ENCODE peak calls at places on chromosomes 13 and 19, in nine cellular contexts. One of them, this sample, is unnamed.

GRCh38 chr19:11138659-11139526 is 16.7 kb downstream of the SPC24 start:
- DNase-seq in adrenal gland: peak; percentile 95
- DNase-seq in sigmoid colon: peak; percentile 94
- DNase-seq in Peyer's patch: peak; percentile 66
- DNase-seq in uterus: peak; percentile 89
- DNase-seq in transverse colon: peak; percentile 62
- DNase-seq in stomach: peak; percentile 68
- DNase-seq in A549: peak; percentile 69
- DNase-seq in IMR-90: peak; percentile 77
- DNase-seq in this sample: peak; percentile 61

GRCh38 chr19:2722541-2723344 is 1.6 kb upstream of the DIRAS1 start:
- DNase-seq in adrenal gland: peak; percentile 93
- DNase-seq in sigmoid colon: peak; percentile 86
- DNase-seq in Peyer's patch: no peak
- DNase-seq in uterus: peak; percentile 82
- DNase-seq in transverse colon: peak; percentile 35
- DNase-seq in stomach: peak; percentile 78
- DNase-seq in A549: peak; percentile 67
- DNase-seq in IMR-90: peak; percentile 74
- DNase-seq in this sample: peak; percentile 64

GRCh38 chr19:38514812-38515633 is 81.5 kb downstream of the RYR1 start:
- DNase-seq in adrenal gland: peak; percentile 69
- DNase-seq in sigmoid colon: peak; percentile 73
- DNase-seq in Peyer's patch: peak; percentile 80
- DNase-seq in uterus: peak; percentile 61
- DNase-seq in transverse colon: peak; percentile 64
- DNase-seq in stomach: peak; percentile 72
- DNase-seq in A549: peak; percentile 98
- DNase-seq in IMR-90: peak; percentile 37
- DNase-seq in this sample: peak; percentile 73

GRCh38 chr13:21529102-21529893 is 70.2 kb upstream of the ZDHHC20 start:
- DNase-seq in adrenal gland: no peak
- DNase-seq in sigmoid colon: no peak
- DNase-seq in Peyer's patch: no peak
- DNase-seq in uterus: no peak
- DNase-seq in transverse colon: no peak
- DNase-seq in stomach: no peak
- DNase-seq in A549: no peak
- DNase-seq in IMR-90: no peak
- DNase-seq in this sample: no peak

GRCh38 chr19:57803265-57803593 is 11.5 kb downstream of the ZNF552 start:
- DNase-seq in adrenal gland: no peak
- DNase-seq in sigmoid colon: no peak
- DNase-seq in Peyer's patch: no peak
- DNase-seq in uterus: no peak
- DNase-seq in transverse colon: no peak
- DNase-seq in stomach: no peak
- DNase-seq in A549: no peak
- DNase-seq in IMR-90: no peak
- DNase-seq in this sample: no peak

GRCh38 chr13:90690458-90691063 is 656.9 kb upstream of the MIR17HG start:
- DNase-seq in adrenal gland: no peak
- DNase-seq in sigmoid colon: no peak
- DNase-seq in Peyer's patch: no peak
- DNase-seq in uterus: no peak
- DNase-seq in transverse colon: no peak
- DNase-seq in stomach: no peak
- DNase-seq in A549: no peak
- DNase-seq in IMR-90: peak; percentile 15
- DNase-seq in this sample: peak; percentile 3

GRCh38 chr13:94345374-94346195 is 133.9 kb downstream of the DCT start:
- DNase-seq in adrenal gland: no peak
- DNase-seq in sigmoid colon: no peak
- DNase-seq in Peyer's patch: no peak
- DNase-seq in uterus: no peak
- DNase-seq in transverse colon: no peak
- DNase-seq in stomach: no peak
- DNase-seq in A549: no peak
- DNase-seq in IMR-90: peak; percentile 44
- DNase-seq in this sample: no peak

GRCh38 chr13:36248700-36249099 is 34.3 kb upstream of the SOHLH2 start:
- DNase-seq in adrenal gland: no peak
- DNase-seq in sigmoid colon: no peak
- DNase-seq in Peyer's patch: no peak
- DNase-seq in uterus: no peak
- DNase-seq in transverse colon: no peak
- DNase-seq in stomach: no peak
- DNase-seq in A549: no peak
- DNase-seq in IMR-90: no peak
- DNase-seq in this sample: no peak

GRCh38 chr13:93233997-93234416 is 7.4 kb downstream of the GPC6 start:
- DNase-seq in adrenal gland: no peak
- DNase-seq in sigmoid colon: no peak
- DNase-seq in Peyer's patch: no peak
- DNase-seq in uterus: no peak
- DNase-seq in transverse colon: no peak
- DNase-seq in stomach: no peak
- DNase-seq in A549: no peak
- DNase-seq in IMR-90: no peak
- DNase-seq in this sample: no peak

GRCh38 chr13:41383400-41383799 is 72.3 kb downstream of the NAA16 start:
- DNase-seq in adrenal gland: no peak
- DNase-seq in sigmoid colon: no peak
- DNase-seq in Peyer's patch: no peak
- DNase-seq in uterus: no peak
- DNase-seq in transverse colon: no peak
- DNase-seq in stomach: no peak
- DNase-seq in A549: no peak
- DNase-seq in IMR-90: peak; percentile 61
- DNase-seq in this sample: no peak

GRCh38 chr13:51148952-51149573 is 38.0 kb upstream of the C13orf42 start:
- DNase-seq in adrenal gland: peak; percentile 59
- DNase-seq in sigmoid colon: no peak
- DNase-seq in Peyer's patch: no peak
- DNase-seq in uterus: peak; percentile 38
- DNase-seq in transverse colon: peak; percentile 11
- DNase-seq in stomach: no peak
- DNase-seq in A549: no peak
- DNase-seq in IMR-90: peak; percentile 45
- DNase-seq in this sample: peak; percentile 51

GRCh38 chr19:27779953-27780352 is 1433.0 kb downstream of the UQCRFS1 start:
- DNase-seq in adrenal gland: no peak
- DNase-seq in sigmoid colon: no peak
- DNase-seq in Peyer's patch: no peak
- DNase-seq in uterus: no peak
- DNase-seq in transverse colon: no peak
- DNase-seq in stomach: no peak
- DNase-seq in A549: no peak
- DNase-seq in IMR-90: no peak
- DNase-seq in this sample: no peak

GRCh38 chr13:65889368-65889767 is 1340.8 kb downstream of the PCDH9 start:
- DNase-seq in adrenal gland: no peak
- DNase-seq in sigmoid colon: no peak
- DNase-seq in Peyer's patch: no peak
- DNase-seq in uterus: no peak
- DNase-seq in transverse colon: no peak
- DNase-seq in stomach: no peak
- DNase-seq in A549: no peak
- DNase-seq in IMR-90: peak; percentile 47
- DNase-seq in this sample: no peak

DNA sequence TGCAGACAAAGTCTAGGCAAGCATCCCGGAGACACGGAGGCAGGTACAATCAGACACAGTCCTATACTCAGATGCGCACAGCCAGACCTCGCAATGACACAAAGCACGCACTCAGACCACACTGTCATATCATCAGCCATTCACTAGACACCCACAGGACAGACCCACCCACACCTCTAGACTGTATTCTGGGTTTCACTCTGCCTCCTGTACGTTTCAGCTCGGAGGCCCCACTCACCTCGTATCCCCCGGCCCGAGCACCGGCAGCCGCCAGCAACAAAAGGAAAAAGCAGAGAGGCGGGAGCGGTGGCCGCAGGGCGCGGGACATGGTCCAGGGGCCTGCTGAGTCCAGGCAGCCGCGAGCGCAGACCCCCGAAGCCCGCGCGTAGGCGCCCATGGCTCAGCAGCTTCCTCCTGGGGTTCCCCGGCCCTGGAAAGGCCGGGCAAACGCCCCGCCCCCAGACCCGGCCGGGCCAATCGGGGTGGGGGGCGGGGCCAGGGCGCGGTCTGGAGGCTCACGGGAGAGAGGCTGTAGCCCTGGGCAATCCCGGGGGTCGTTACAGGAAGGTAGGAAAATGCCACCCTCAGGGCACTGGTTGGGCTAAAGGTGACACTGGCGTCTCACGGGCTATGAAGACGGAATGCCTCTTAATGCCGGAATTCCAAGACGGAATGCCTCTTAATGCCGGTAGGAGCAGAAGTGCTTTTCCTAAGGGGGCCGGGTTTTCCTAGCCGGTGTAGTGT is at the start of the genes MAN2B1 and WDR83:
- DNase-seq in adrenal gland: peak; percentile 59
- DNase-seq in sigmoid colon: peak; percentile 83
- DNase-seq in Peyer's patch: peak; percentile 90
- DNase-seq in uterus: peak; percentile 75
- DNase-seq in transverse colon: peak; percentile 83
- DNase-seq in stomach: peak; percentile 81
- DNase-seq in A549: peak; percentile 73
- DNase-seq in IMR-90: peak; percentile 52
- DNase-seq in this sample: peak; percentile 76
- H3K27ac ChIP-seq in adrenal gland: peak within 1 kb of the TSS; percentile 8
- H3K27ac ChIP-seq in sigmoid colon: peak within 1 kb of the TSS; percentile 73
- H3K27ac ChIP-seq in Peyer's patch: peak within 1 kb of the TSS; percentile 96
- H3K27ac ChIP-seq in uterus: peak within 1 kb of the TSS; percentile 76
- H3K27ac ChIP-seq in transverse colon: peak within 1 kb of the TSS; percentile 80
- H3K27ac ChIP-seq in stomach: peak within 1 kb of the TSS; percentile 85
- H3K27ac ChIP-seq in A549: peak within 1 kb of the TSS; percentile 86
- H3K27ac ChIP-seq in IMR-90: peak within 1 kb of the TSS; percentile 71
- H3K27ac ChIP-seq in this sample: peak within 1 kb of the TSS; percentile 69

DNA sequence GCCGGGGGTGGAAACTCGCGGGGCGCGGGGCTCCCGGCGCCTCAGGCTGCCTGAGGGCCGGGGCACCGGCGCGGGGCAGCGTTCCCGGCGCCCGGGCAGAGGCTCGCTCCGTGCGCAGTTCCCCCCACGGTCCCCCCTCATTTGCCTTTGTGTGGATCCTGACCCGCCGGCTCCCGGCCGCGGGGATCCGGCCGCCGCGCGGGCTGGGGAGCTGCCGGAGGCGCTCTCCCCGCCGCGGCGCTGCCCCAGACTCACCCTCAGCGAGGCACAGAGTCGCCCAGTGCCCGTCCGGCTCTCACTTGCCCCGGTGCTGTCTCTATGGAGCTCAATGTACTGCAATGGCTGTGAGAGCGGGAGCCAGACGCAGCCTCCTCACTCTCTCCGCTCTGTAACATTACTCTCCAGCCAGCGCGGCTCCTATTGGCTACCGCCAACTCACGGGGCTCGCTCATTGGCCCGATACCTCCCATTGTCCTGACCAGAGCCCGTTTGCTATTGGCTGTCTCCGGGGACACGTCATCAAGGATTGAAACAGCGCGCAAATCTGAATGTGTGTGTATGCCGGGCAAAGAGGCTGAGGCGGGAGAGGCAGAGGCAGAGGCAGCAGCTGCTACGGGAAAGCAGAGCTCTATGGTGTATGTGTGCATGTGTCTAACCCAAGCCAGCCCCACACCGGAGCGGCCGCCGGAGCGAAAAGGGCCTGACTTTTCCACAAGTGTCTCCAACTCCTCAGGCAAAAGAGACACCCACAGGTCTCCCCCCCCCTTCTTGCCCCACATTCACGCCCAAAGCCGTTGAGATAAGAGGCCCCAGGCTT is at the start of gene HMGB1:
- DNase-seq in adrenal gland: peak; percentile 99
- DNase-seq in sigmoid colon: peak; percentile 99
- DNase-seq in Peyer's patch: peak; percentile 97
- DNase-seq in uterus: peak; percentile 97
- DNase-seq in transverse colon: peak; percentile 98
- DNase-seq in stomach: peak; percentile 99
- DNase-seq in A549: peak; percentile 92
- DNase-seq in IMR-90: peak; percentile 99
- DNase-seq in this sample: peak; percentile 99
- TF ChIP-seq POLR2A in adrenal gland: peak; percentile 100
- TF ChIP-seq POLR2A in sigmoid colon: peak; percentile 98
- TF ChIP-seq POLR2A in Peyer's patch: peak; percentile 99
- TF ChIP-seq POLR2A in uterus: peak; percentile 100
- TF ChIP-seq POLR2A in transverse colon: peak; percentile 99
- TF ChIP-seq POLR2A in stomach: no peak
- TF ChIP-seq POLR2A in A549: peak; percentile 50
- TF ChIP-seq POLR2A in IMR-90: peak; percentile 93
- TF ChIP-seq POLR2A in this sample: peak; percentile 99

GRCh38 chr19:575527-576506 is 3.4 kb downstream of the BSG start:
- DNase-seq in adrenal gland: peak; percentile 86
- DNase-seq in sigmoid colon: peak; percentile 87
- DNase-seq in Peyer's patch: no peak
- DNase-seq in uterus: peak; percentile 47
- DNase-seq in transverse colon: no peak
- DNase-seq in stomach: peak; percentile 81
- DNase-seq in A549: no peak
- DNase-seq in IMR-90: peak; percentile 37
- DNase-seq in this sample: peak; percentile 28
- H3K27ac ChIP-seq in adrenal gland: peak overlapping the region; percentile 94
- H3K27ac ChIP-seq in sigmoid colon: peak overlapping the region; percentile 98
- H3K27ac ChIP-seq in Peyer's patch: no peak overlapping the region
- H3K27ac ChIP-seq in uterus: peak overlapping the region; percentile 49
- H3K27ac ChIP-seq in transverse colon: peak overlapping the region; percentile 5
- H3K27ac ChIP-seq in stomach: peak overlapping the region; percentile 93
- H3K27ac ChIP-seq in A549: peak overlapping the region; percentile 100
- H3K27ac ChIP-seq in IMR-90: no peak overlapping the region
- H3K27ac ChIP-seq in this sample: peak overlapping the region; percentile 15

DNA sequence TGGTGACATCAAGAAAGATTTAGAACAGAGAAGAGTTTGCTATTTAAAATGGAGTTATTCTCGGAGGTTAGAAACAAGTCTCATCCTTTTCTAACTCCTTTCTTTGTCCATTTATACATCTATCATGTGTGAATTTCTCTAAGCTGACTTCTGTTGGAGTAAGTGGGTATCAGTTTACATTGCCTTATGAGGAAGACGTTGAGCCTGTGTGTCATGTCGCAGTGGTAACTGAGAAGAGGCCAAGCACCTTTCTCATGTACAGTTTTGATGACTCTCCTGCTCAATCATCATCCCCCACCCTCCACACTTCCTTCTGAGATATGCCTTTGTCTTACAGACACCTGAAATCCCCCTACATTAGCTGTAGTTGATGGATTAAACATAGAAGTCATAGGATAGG is 624.8 kb downstream of the LIG4 start:
- DNase-seq in adrenal gland: no peak
- DNase-seq in sigmoid colon: no peak
- DNase-seq in Peyer's patch: no peak
- DNase-seq in uterus: no peak
- DNase-seq in transverse colon: no peak
- DNase-seq in stomach: no peak
- DNase-seq in A549: no peak
- DNase-seq in IMR-90: peak; percentile 83
- DNase-seq in this sample: no peak
- TF ChIP-seq POLR2A in adrenal gland: no peak
- TF ChIP-seq POLR2A in sigmoid colon: no peak
- TF ChIP-seq POLR2A in Peyer's patch: no peak
- TF ChIP-seq POLR2A in uterus: no peak
- TF ChIP-seq POLR2A in transverse colon: no peak
- TF ChIP-seq POLR2A in stomach: no peak
- TF ChIP-seq POLR2A in A549: no peak
- TF ChIP-seq POLR2A in IMR-90: no peak
- TF ChIP-seq POLR2A in this sample: no peak

This sample was measured in body of pancreas.